ENCODE peak calls at places on chromosome 6, in eight cellular contexts. G is thyroid gland; S is caudate nucleus; Y is heart left ventricle; Q is CD8-positive, alpha-beta T cell; I is A673; F is sigmoid colon; K is A549. V is an unnamed sample.

GRCh38 chr6:158353851-158354508 is 41.7 kb downstream of the TULP4 start:
- DNase-seq in G (no peak), S (no peak), Y (no peak), Q (no peak), I (peak), F (no peak), K (no peak), V (no peak)

GRCh38 chr6:156533860-156534580 is 243.2 kb upstream of the ARID1B start:
- DNase-seq in G (no peak), S (no peak), Y (no peak), Q (no peak), I (no peak), F (no peak), K (no peak), V (no peak)

GRCh38 chr6:104548297-104548696 is 311.4 kb downstream of the HACE1 start:
- DNase-seq in G (no peak), S (no peak), Y (no peak), Q (no peak), I (peak), F (no peak), K (no peak), V (no peak)

GRCh38 chr6:126180585-126180984 is 159.3 kb upstream of the CENPW start:
- DNase-seq in G (no peak), S (no peak), Y (no peak), Q (no peak), I (no peak), F (no peak), K (no peak), V (no peak)

GRCh38 chr6:33624856-33625255 is 3.7 kb downstream of the ITPR3 start:
- DNase-seq in G (no peak), S (no peak), Y (no peak), Q (no peak), I (no peak), F (no peak), K (no peak), V (no peak)

GRCh38 chr6:119273799-119274595 is 75.6 kb downstream of the MAN1A1 start:
- DNase-seq in G (no peak), S (no peak), Y (no peak), Q (no peak), I (no peak), F (no peak), K (no peak), V (no peak)

GRCh38 chr6:138291036-138291848 is 73.0 kb upstream of the PBOV1 start:
- DNase-seq in G (no peak), S (no peak), Y (no peak), Q (no peak), I (peak), F (no peak), K (no peak), V (no peak)

GRCh38 chr6:160141001-160141726 is 19.5 kb downstream of the SLC22A1 start:
- DNase-seq in G (peak), S (no peak), Y (no peak), Q (no peak), I (no peak), F (peak), K (no peak), V (peak)

GRCh38 chr6:14652536-14652935 is 535.0 kb downstream of the CD83 start:
- DNase-seq in G (no peak), S (no peak), Y (no peak), Q (no peak), I (no peak), F (no peak), K (no peak), V (no peak)

GRCh38 chr6:167146977-167147376 is 10.8 kb downstream of the GPR31 start:
- DNase-seq in G (no peak), S (no peak), Y (no peak), Q (no peak), I (peak), F (no peak), K (no peak), V (no peak)

GRCh38 chr6:85866758-85867401 is 224.2 kb upstream of the SYNCRIP start:
- DNase-seq in G (no peak), S (no peak), Y (no peak), Q (no peak), I (no peak), F (no peak), K (no peak), V (no peak)

GRCh38 chr6:131400054-131400781 is 172.8 kb upstream of the ARG1 start:
- DNase-seq in G (no peak), S (no peak), Y (no peak), Q (no peak), I (peak), F (no peak), K (peak), V (no peak)

GRCh38 chr6:107746461-107747030 is 77.6 kb downstream of the SCML4 start:
- DNase-seq in G (no peak), S (no peak), Y (no peak), Q (no peak), I (no peak), F (no peak), K (no peak), V (no peak)

GRCh38 chr6:26016326-26017275 is 54.0 kb downstream of the TRIM38 start:
- DNase-seq in G (peak), S (no peak), Y (peak), Q (no peak), I (peak), F (no peak), K (no peak), V (no peak)

GRCh38 chr6:167550936-167551633 is 226.2 kb downstream of the TTLL2 start:
- DNase-seq in G (peak), S (peak), Y (peak), Q (no peak), I (no peak), F (peak), K (no peak), V (peak)

GRCh38 chr6:29081312-29081711 is 5.8 kb downstream of the OR2B3 start:
- DNase-seq in G (no peak), S (no peak), Y (no peak), Q (no peak), I (no peak), F (no peak), K (no peak), V (no peak)

GRCh38 chr6:48111143-48111506 is at the start of gene PTCHD4:
- DNase-seq in G (peak), S (no peak), Y (peak), Q (no peak), I (no peak), F (no peak), K (no peak), V (peak)

GRCh38 chr6:150142304-150142656 is 564 bp upstream of the PPP1R14C start:
- DNase-seq in G (peak), S (no peak), Y (peak), Q (no peak), I (peak), F (no peak), K (no peak), V (no peak)

GRCh38 chr6:134235937-134236751 is 81.8 kb downstream of the SGK1 start:
- DNase-seq in G (no peak), S (no peak), Y (no peak), Q (no peak), I (peak), F (no peak), K (no peak), V (no peak)

GRCh38 chr6:170259301-170259700 is 31.6 kb downstream of the DLL1 start:
- DNase-seq in G (no peak), S (no peak), Y (no peak), Q (no peak), I (no peak), F (peak), K (no peak), V (no peak)

GRCh38 chr6:145704153-145704781 is 31.1 kb downstream of the EPM2A start:
- DNase-seq in G (no peak), S (no peak), Y (no peak), Q (no peak), I (peak), F (no peak), K (no peak), V (no peak)

GRCh38 chr6:159106627-159107241 is 61.9 kb upstream of the TAGAP start:
- DNase-seq in G (peak), S (peak), Y (peak), Q (peak), I (peak), F (no peak), K (peak), V (peak)

GRCh38 chr6:95365454-95365853 is 211.9 kb upstream of the MANEA start:
- DNase-seq in G (no peak), S (no peak), Y (no peak), Q (no peak), I (no peak), F (no peak), K (no peak), V (no peak)

GRCh38 chr6:159608961-159609673 is 83.9 kb downstream of the SOD2 start:
- DNase-seq in G (peak), S (no peak), Y (no peak), Q (no peak), I (peak), F (no peak), K (peak), V (no peak)

GRCh38 chr6:160523223-160523622 is 140.9 kb downstream of the LPA start:
- DNase-seq in G (no peak), S (no peak), Y (no peak), Q (no peak), I (no peak), F (no peak), K (no peak), V (no peak)

DNA sequence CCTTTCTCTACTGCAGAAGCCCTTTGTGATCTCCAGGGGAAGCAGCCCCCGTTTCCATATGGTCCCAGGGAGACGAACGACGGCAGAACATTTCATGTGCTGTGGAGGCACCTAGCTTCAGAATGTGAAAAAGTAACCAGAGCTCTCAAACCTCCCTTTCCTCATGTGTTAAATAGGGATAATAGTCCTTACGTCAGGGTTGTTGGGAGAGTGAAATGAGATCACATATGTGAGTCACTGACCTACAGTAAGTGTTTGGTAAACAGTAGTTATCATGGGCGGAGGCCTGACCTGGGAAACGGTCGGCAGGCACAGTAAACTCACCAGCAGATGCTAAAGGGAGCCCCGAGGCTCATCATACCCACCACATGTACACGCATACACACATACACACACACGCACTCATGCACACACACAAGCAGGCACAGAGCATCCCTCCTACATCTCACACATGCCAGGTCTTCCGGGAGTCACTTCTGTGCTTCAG is 89.7 kb downstream of the LY86 start:
- DNase-seq in G (no peak), S (no peak), Y (peak), Q (no peak), I (no peak), F (no peak), K (peak), V (no peak)
- H3K27ac ChIP-seq in G (no peak), S (no peak), Y (peak), Q (no peak), I (peak), F (no peak), K (no peak), V (no peak)

DNA sequence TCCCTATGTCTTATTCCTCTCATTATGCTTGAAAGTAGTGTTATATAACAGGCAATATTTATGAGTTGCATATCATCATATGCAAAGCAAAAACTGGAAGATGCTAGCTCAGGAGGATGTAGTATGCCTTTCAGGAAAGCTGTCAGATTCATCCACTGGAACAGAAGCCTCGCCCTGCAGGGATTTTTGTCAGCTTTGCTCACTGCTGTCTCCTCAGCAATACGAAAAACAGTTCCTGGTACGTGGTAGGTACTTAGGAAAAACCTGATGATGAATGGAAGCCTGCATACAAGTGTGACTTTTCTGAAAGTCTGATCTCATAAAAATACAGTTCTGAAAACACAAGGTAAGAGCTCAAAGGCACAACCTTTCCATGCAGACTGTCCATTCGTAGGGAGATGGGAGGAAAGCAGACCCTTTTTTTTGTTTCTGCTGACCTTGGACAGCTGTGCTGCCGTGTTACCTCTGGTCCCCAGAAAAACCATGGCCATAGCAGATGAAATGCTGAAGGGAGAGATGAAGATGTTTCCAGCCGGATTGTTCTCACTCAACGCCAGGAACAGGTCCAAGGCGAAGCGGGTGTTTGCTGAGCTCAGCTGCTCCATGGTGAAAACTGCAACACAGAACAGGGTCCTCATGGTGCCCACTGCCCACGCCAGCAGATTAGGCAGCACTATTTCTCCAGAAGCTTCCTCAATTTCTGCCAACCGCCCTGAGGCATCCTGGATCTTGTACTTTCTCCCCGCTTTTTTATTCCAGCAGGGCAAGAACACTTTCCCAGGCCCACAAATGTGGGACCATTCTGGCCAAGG is 1.5 kb downstream of the SERPINB1 start:
- DNase-seq in G (no peak), S (peak), Y (no peak), Q (no peak), I (no peak), F (no peak), K (no peak), V (no peak)
- H3K27ac ChIP-seq in G (peak), S (peak), Y (peak), Q (no peak), I (no peak), F (peak), K (peak), V (peak)

DNA sequence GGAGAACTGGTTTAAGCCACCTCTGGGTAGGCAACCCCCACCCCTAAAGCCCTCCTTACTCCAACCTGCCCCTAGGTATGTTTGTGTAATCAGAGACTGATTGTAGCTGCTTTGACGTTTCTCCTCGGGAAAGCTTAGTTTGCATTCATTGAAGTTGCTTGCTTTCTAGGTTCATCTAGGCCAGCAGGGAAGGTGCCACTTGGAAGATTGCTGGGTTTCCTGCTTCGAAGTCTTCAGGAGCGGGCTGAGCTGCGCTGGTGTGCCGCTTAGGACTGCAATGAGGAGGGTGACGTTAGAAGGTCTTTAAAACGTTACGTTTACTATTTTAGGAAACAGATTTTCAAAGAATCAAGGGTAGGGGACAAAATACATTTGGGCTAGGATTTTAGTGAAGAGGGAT is 92.8 kb upstream of the PRDM1 start:
- DNase-seq in G (no peak), S (no peak), Y (no peak), Q (no peak), I (no peak), F (no peak), K (no peak), V (no peak)
- H3K27ac ChIP-seq in G (no peak), S (no peak), Y (no peak), Q (no peak), I (no peak), F (no peak), K (no peak), V (no peak)

GRCh38 chr6:110826236-110827129 is 11.2 kb upstream of the CDK19 start:
- DNase-seq in G (no peak), S (no peak), Y (no peak), Q (no peak), I (no peak), F (peak), K (no peak), V (no peak)

GRCh38 chr6:110831405-110831804 is 16.1 kb upstream of the CDK19 start:
- DNase-seq in G (no peak), S (no peak), Y (no peak), Q (no peak), I (no peak), F (no peak), K (no peak), V (no peak)

DNA sequence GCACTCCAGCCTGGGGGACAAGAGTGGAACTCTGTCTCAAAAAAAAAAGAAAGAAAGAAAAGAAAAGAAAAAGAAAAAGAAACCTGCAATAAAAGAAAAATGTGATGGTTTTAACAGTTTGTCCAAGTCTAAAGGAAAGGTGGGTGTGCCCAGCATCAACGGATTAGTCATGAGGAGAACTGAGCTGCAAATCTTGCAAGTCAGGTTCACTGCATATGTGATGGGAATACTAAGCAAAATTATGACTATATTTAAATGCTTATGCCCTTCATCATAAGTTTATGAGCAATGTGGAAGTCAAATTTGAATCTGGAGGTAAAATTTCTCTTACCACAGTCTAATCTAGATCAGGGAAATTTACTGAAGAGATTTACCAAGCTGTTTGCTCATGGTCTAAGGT is 13.1 kb upstream of the CDK19 start:
- DNase-seq in G (no peak), S (no peak), Y (no peak), Q (no peak), I (no peak), F (no peak), K (no peak), V (no peak)
- H3K27ac ChIP-seq in G (no peak), S (peak), Y (no peak), Q (no peak), I (no peak), F (no peak), K (no peak), V (no peak)

GRCh38 chr6:6858533-6858982 is 249.2 kb upstream of the RREB1 start:
- DNase-seq in G (no peak), S (no peak), Y (no peak), Q (no peak), I (no peak), F (no peak), K (no peak), V (no peak)
- H3K27ac ChIP-seq in G (no peak), S (no peak), Y (no peak), Q (no peak), I (peak), F (no peak), K (no peak), V (no peak)

DNA sequence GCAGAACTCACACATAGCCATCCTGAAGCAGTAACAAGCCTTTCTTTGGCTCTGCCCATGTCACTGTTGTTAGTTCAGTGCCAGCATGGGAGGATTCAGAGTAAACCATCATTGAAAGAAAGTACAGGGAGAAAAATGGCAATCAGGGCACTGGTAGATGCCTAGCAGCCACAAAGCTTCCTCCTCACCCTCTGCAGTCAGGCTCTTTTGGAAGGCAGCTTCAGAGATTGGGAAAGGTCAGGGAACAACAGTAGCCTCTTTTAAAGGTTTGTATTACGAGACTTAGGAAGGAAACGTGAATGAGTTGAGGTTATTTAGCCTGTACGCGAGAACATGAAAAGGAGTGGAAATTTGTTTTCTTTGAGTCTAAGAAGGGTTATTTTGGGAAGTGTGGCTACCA is 15.9 kb downstream of the ZNF76 start:
- DNase-seq in G (no peak), S (no peak), Y (no peak), Q (no peak), I (no peak), F (no peak), K (no peak), V (no peak)
- H3K27ac ChIP-seq in G (no peak), S (peak), Y (peak), Q (no peak), I (no peak), F (no peak), K (no peak), V (no peak)

GRCh38 chr6:16003197-16003491 is 125.7 kb upstream of the MYLIP start:
- DNase-seq in G (no peak), S (no peak), Y (no peak), Q (no peak), I (no peak), F (no peak), K (no peak), V (no peak)

GRCh38 chr6:15999201-15999600 is 129.7 kb upstream of the MYLIP start:
- DNase-seq in G (no peak), S (no peak), Y (no peak), Q (no peak), I (no peak), F (no peak), K (no peak), V (no peak)

GRCh38 chr6:15997751-15998388 is 131.0 kb upstream of the MYLIP start:
- DNase-seq in G (no peak), S (no peak), Y (no peak), Q (no peak), I (no peak), F (no peak), K (no peak), V (no peak)

GRCh38 chr6:16002332-16003196 is 126.3 kb upstream of the MYLIP start:
- DNase-seq in G (no peak), S (no peak), Y (no peak), Q (no peak), I (no peak), F (no peak), K (no peak), V (no peak)

GRCh38 chr6:16001158-16001557 is 127.7 kb upstream of the MYLIP start:
- DNase-seq in G (no peak), S (no peak), Y (no peak), Q (no peak), I (no peak), F (no peak), K (no peak), V (no peak)
- H3K27ac ChIP-seq in G (no peak), S (no peak), Y (no peak), Q (no peak), I (no peak), F (no peak), K (no peak), V (no peak)